ENCODE peak calls at places on chromosomes 4 and X, in nine cellular contexts. One of them, this sample, is unnamed.

GRCh38 chr4:27000820-27001219 is 140.2 kb downstream of the STIM2 start:
- DNase-seq in NCI-H345: no peak
- DNase-seq in GM23338: peak
- DNase-seq in mesendoderm: no peak
- DNase-seq in mucosa of descending colon: no peak
- DNase-seq in breast epithelium: no peak
- DNase-seq in frontal cortex: no peak
- DNase-seq in astrocyte of the spinal cord: no peak
- DNase-seq in head of caudate nucleus: no peak
- DNase-seq in this sample: no peak

GRCh38 chrX:70552174-70552704 is 107.6 kb downstream of the DLG3 start:
- DNase-seq in NCI-H345: no peak
- DNase-seq in GM23338: no peak
- DNase-seq in mesendoderm: no peak
- DNase-seq in mucosa of descending colon: no peak
- DNase-seq in breast epithelium: no peak
- DNase-seq in frontal cortex: no peak
- DNase-seq in astrocyte of the spinal cord: no peak
- DNase-seq in head of caudate nucleus: no peak
- DNase-seq in this sample: no peak

GRCh38 chrX:23383411-23383810 is 48.8 kb downstream of the PTCHD1 start:
- DNase-seq in NCI-H345: no peak
- DNase-seq in GM23338: no peak
- DNase-seq in mesendoderm: no peak
- DNase-seq in mucosa of descending colon: no peak
- DNase-seq in breast epithelium: no peak
- DNase-seq in frontal cortex: no peak
- DNase-seq in astrocyte of the spinal cord: peak
- DNase-seq in head of caudate nucleus: no peak
- DNase-seq in this sample: no peak

GRCh38 chr4:119774840-119775239 is 146.2 kb upstream of the PDE5A start:
- DNase-seq in NCI-H345: no peak
- DNase-seq in GM23338: peak
- DNase-seq in mesendoderm: no peak
- DNase-seq in mucosa of descending colon: no peak
- DNase-seq in breast epithelium: no peak
- DNase-seq in frontal cortex: no peak
- DNase-seq in astrocyte of the spinal cord: no peak
- DNase-seq in head of caudate nucleus: no peak
- DNase-seq in this sample: no peak

GRCh38 chr4:6282247-6282646 is 12.6 kb downstream of the WFS1 start:
- DNase-seq in NCI-H345: no peak
- DNase-seq in GM23338: no peak
- DNase-seq in mesendoderm: no peak
- DNase-seq in mucosa of descending colon: no peak
- DNase-seq in breast epithelium: no peak
- DNase-seq in frontal cortex: no peak
- DNase-seq in astrocyte of the spinal cord: peak
- DNase-seq in head of caudate nucleus: no peak
- DNase-seq in this sample: no peak

GRCh38 chrX:44474410-44474809 is 68.2 kb downstream of the FUNDC1 start:
- DNase-seq in NCI-H345: no peak
- DNase-seq in GM23338: no peak
- DNase-seq in mesendoderm: no peak
- DNase-seq in mucosa of descending colon: no peak
- DNase-seq in breast epithelium: peak
- DNase-seq in frontal cortex: no peak
- DNase-seq in astrocyte of the spinal cord: no peak
- DNase-seq in head of caudate nucleus: no peak
- DNase-seq in this sample: no peak

GRCh38 chr4:34182346-34182745 is 2062.0 kb downstream of the ARAP2 start:
- DNase-seq in NCI-H345: no peak
- DNase-seq in GM23338: no peak
- DNase-seq in mesendoderm: no peak
- DNase-seq in mucosa of descending colon: no peak
- DNase-seq in breast epithelium: no peak
- DNase-seq in frontal cortex: no peak
- DNase-seq in astrocyte of the spinal cord: peak
- DNase-seq in head of caudate nucleus: no peak
- DNase-seq in this sample: no peak

GRCh38 chr4:176970853-176971252 is 178.1 kb upstream of the VEGFC start:
- DNase-seq in NCI-H345: no peak
- DNase-seq in GM23338: no peak
- DNase-seq in mesendoderm: no peak
- DNase-seq in mucosa of descending colon: no peak
- DNase-seq in breast epithelium: no peak
- DNase-seq in frontal cortex: no peak
- DNase-seq in astrocyte of the spinal cord: no peak
- DNase-seq in head of caudate nucleus: no peak
- DNase-seq in this sample: no peak

GRCh38 chr4:110025057-110025456 is 112.4 kb downstream of the EGF start:
- DNase-seq in NCI-H345: no peak
- DNase-seq in GM23338: no peak
- DNase-seq in mesendoderm: no peak
- DNase-seq in mucosa of descending colon: no peak
- DNase-seq in breast epithelium: no peak
- DNase-seq in frontal cortex: no peak
- DNase-seq in astrocyte of the spinal cord: no peak
- DNase-seq in head of caudate nucleus: no peak
- DNase-seq in this sample: no peak

GRCh38 chr4:1049591-1049905 is 38.1 kb downstream of the FGFRL1 start:
- DNase-seq in NCI-H345: peak
- DNase-seq in GM23338: no peak
- DNase-seq in mesendoderm: no peak
- DNase-seq in mucosa of descending colon: peak
- DNase-seq in breast epithelium: no peak
- DNase-seq in frontal cortex: no peak
- DNase-seq in astrocyte of the spinal cord: no peak
- DNase-seq in head of caudate nucleus: no peak
- DNase-seq in this sample: peak

GRCh38 chrX:1658083-1658463 is 43.2 kb downstream of the ASMT start:
- DNase-seq in NCI-H345: no peak
- DNase-seq in GM23338: no peak
- DNase-seq in mesendoderm: no peak
- DNase-seq in mucosa of descending colon: no peak
- DNase-seq in breast epithelium: no peak
- DNase-seq in frontal cortex: no peak
- DNase-seq in astrocyte of the spinal cord: no peak
- DNase-seq in head of caudate nucleus: no peak
- DNase-seq in this sample: no peak

GRCh38 chrX:7154040-7154597 is 6.2 kb upstream of the PUDP start:
- DNase-seq in NCI-H345: no peak
- DNase-seq in GM23338: peak
- DNase-seq in mesendoderm: no peak
- DNase-seq in mucosa of descending colon: no peak
- DNase-seq in breast epithelium: no peak
- DNase-seq in frontal cortex: no peak
- DNase-seq in astrocyte of the spinal cord: peak
- DNase-seq in head of caudate nucleus: no peak
- DNase-seq in this sample: no peak

GRCh38 chr4:129355529-129355928 is 259.6 kb downstream of the C4orf33 start:
- DNase-seq in NCI-H345: no peak
- DNase-seq in GM23338: no peak
- DNase-seq in mesendoderm: peak
- DNase-seq in mucosa of descending colon: no peak
- DNase-seq in breast epithelium: no peak
- DNase-seq in frontal cortex: no peak
- DNase-seq in astrocyte of the spinal cord: peak
- DNase-seq in head of caudate nucleus: no peak
- DNase-seq in this sample: no peak

GRCh38 chr4:102299708-102300107 is 45.6 kb downstream of the SLC39A8 start:
- DNase-seq in NCI-H345: peak
- DNase-seq in GM23338: peak
- DNase-seq in mesendoderm: peak
- DNase-seq in mucosa of descending colon: peak
- DNase-seq in breast epithelium: no peak
- DNase-seq in frontal cortex: no peak
- DNase-seq in astrocyte of the spinal cord: peak
- DNase-seq in head of caudate nucleus: no peak
- DNase-seq in this sample: peak

GRCh38 chr4:41866799-41867677 is 68.2 kb upstream of the TMEM33 start:
- DNase-seq in NCI-H345: no peak
- DNase-seq in GM23338: peak
- DNase-seq in mesendoderm: peak
- DNase-seq in mucosa of descending colon: no peak
- DNase-seq in breast epithelium: no peak
- DNase-seq in frontal cortex: no peak
- DNase-seq in astrocyte of the spinal cord: no peak
- DNase-seq in head of caudate nucleus: no peak
- DNase-seq in this sample: no peak

GRCh38 chr4:3516836-3517730 is 15.1 kb downstream of the LRPAP1 start:
- DNase-seq in NCI-H345: no peak
- DNase-seq in GM23338: no peak
- DNase-seq in mesendoderm: no peak
- DNase-seq in mucosa of descending colon: no peak
- DNase-seq in breast epithelium: no peak
- DNase-seq in frontal cortex: no peak
- DNase-seq in astrocyte of the spinal cord: no peak
- DNase-seq in head of caudate nucleus: no peak
- DNase-seq in this sample: peak

GRCh38 chrX:47619486-47620302 is at the start of gene SYN1:
- DNase-seq in NCI-H345: peak
- DNase-seq in GM23338: peak
- DNase-seq in mesendoderm: peak
- DNase-seq in mucosa of descending colon: peak
- DNase-seq in breast epithelium: peak
- DNase-seq in frontal cortex: peak
- DNase-seq in astrocyte of the spinal cord: peak
- DNase-seq in head of caudate nucleus: peak
- DNase-seq in this sample: peak

GRCh38 chrX:7109838-7110793 is 37.4 kb upstream of the STS start:
- DNase-seq in NCI-H345: peak
- DNase-seq in GM23338: no peak
- DNase-seq in mesendoderm: no peak
- DNase-seq in mucosa of descending colon: no peak
- DNase-seq in breast epithelium: no peak
- DNase-seq in frontal cortex: no peak
- DNase-seq in astrocyte of the spinal cord: no peak
- DNase-seq in head of caudate nucleus: no peak
- DNase-seq in this sample: no peak

GRCh38 chr4:46503739-46504138 is 113.8 kb upstream of the GABRA2 start:
- DNase-seq in NCI-H345: no peak
- DNase-seq in GM23338: no peak
- DNase-seq in mesendoderm: no peak
- DNase-seq in mucosa of descending colon: no peak
- DNase-seq in breast epithelium: no peak
- DNase-seq in frontal cortex: no peak
- DNase-seq in astrocyte of the spinal cord: no peak
- DNase-seq in head of caudate nucleus: no peak
- DNase-seq in this sample: no peak

GRCh38 chr4:107760281-107760947 is 40.4 kb upstream of the PAPSS1 start:
- DNase-seq in NCI-H345: no peak
- DNase-seq in GM23338: peak
- DNase-seq in mesendoderm: peak
- DNase-seq in mucosa of descending colon: peak
- DNase-seq in breast epithelium: no peak
- DNase-seq in frontal cortex: no peak
- DNase-seq in astrocyte of the spinal cord: no peak
- DNase-seq in head of caudate nucleus: no peak
- DNase-seq in this sample: peak

GRCh38 chrX:45208121-45208856 is 7.6 kb upstream of the DIPK2B start:
- DNase-seq in NCI-H345: no peak
- DNase-seq in GM23338: peak
- DNase-seq in mesendoderm: peak
- DNase-seq in mucosa of descending colon: no peak
- DNase-seq in breast epithelium: no peak
- DNase-seq in frontal cortex: no peak
- DNase-seq in astrocyte of the spinal cord: no peak
- DNase-seq in head of caudate nucleus: no peak
- DNase-seq in this sample: no peak

This sample was measured in left cardiac atrium.